ENCODE peak calls at places on chromosomes 5 and 9, in six cellular contexts. V is adrenal gland, K is fibroblast of mammary gland, C is nephron progenitor cell, A is AG10803, G is astrocyte of the spinal cord. Z is an unnamed sample.

GRCh38 chr9:6054280-6055099 is 39.1 kb upstream of the RANBP6 start:
- DNase-seq in G (peak), V (peak), K (peak), A (peak), C (peak), Z (peak)

GRCh38 chr9:108468364-108468763 is 387.4 kb downstream of the ACTL7B start:
- DNase-seq in V (peak), A (no peak), K (peak), G (no peak), C (peak), Z (peak)

GRCh38 chr9:107751522-107752235 is 262.1 kb upstream of the KLF4 start:
- DNase-seq in K (peak), G (peak), C (no peak), V (no peak), A (peak), Z (peak)

GRCh38 chr5:138666226-138666742 is 86.9 kb upstream of the CTNNA1 start:
- DNase-seq in K (no peak), G (no peak), V (no peak), C (no peak), A (no peak), Z (no peak)

GRCh38 chr5:173075970-173076369 is 19.8 kb downstream of the CREBRF start:
- DNase-seq in K (no peak), G (no peak), A (no peak), V (no peak), C (no peak), Z (no peak)

GRCh38 chr5:55702612-55703345 is 9.3 kb downstream of the SLC38A9 start:
- DNase-seq in K (no peak), C (no peak), V (no peak), G (no peak), A (no peak), Z (no peak)

GRCh38 chr9:32877639-32878217 is 94.4 kb downstream of the TMEM215 start:
- DNase-seq in G (no peak), V (no peak), A (no peak), C (no peak), K (no peak), Z (no peak)

GRCh38 chr5:168819004-168819626 is 239.9 kb upstream of the PANK3 start:
- DNase-seq in A (no peak), G (no peak), V (no peak), C (peak), K (no peak), Z (no peak)

GRCh38 chr5:128681764-128682664 is 144.0 kb upstream of the FBN2 start:
- DNase-seq in A (no peak), V (no peak), K (no peak), G (peak), C (no peak), Z (no peak)

GRCh38 chr5:81971086-81971693 is 633 bp upstream of the ATG10 start:
- DNase-seq in A (no peak), V (peak), G (peak), C (no peak), K (peak), Z (peak)

GRCh38 chr9:115164511-115164974 is 46.6 kb upstream of the TNC start:
- DNase-seq in G (peak), C (no peak), V (peak), A (peak), K (peak), Z (peak)

GRCh38 chr5:89090021-89090420 is 207.0 kb upstream of the MEF2C start:
- DNase-seq in A (peak), K (no peak), G (no peak), V (no peak), C (no peak), Z (no peak)

GRCh38 chr9:77731930-77732329 is 83.8 kb upstream of the GNA14 start:
- DNase-seq in A (no peak), K (no peak), G (no peak), V (no peak), C (no peak), Z (no peak)

GRCh38 chr9:94148419-94148818 is 64.2 kb downstream of the PTPDC1 start:
- DNase-seq in V (no peak), K (no peak), A (no peak), G (no peak), C (no peak), Z (no peak)

GRCh38 chr9:12775963-12776774 is 1.3 kb downstream of the LURAP1L start:
- DNase-seq in G (peak), C (peak), A (peak), V (peak), K (peak), Z (peak)

GRCh38 chr5:7869474-7870136 is 657 bp downstream of the MTRR start:
- DNase-seq in V (no peak), K (no peak), G (no peak), A (no peak), C (no peak), Z (peak)

GRCh38 chr9:93052791-93053540 is 5.5 kb upstream of the SUSD3 start:
- DNase-seq in K (no peak), C (no peak), G (no peak), V (no peak), A (no peak), Z (no peak)

GRCh38 chr5:176644878-176645670 is 2.2 kb upstream of the TSPAN17 start:
- DNase-seq in K (no peak), C (no peak), G (no peak), A (no peak), V (no peak), Z (no peak)

GRCh38 chr9:96487030-96487396 is 37.0 kb downstream of the HABP4 start:
- DNase-seq in C (no peak), G (no peak), A (no peak), K (no peak), V (no peak), Z (no peak)

GRCh38 chr5:103433216-103433615 is 129.4 kb downstream of the NUDT12 start:
- DNase-seq in K (peak), A (peak), G (no peak), V (no peak), C (no peak), Z (no peak)

GRCh38 chr9:87322840-87323635 is 174.6 kb upstream of the DAPK1 start:
- DNase-seq in C (no peak), V (no peak), G (peak), A (peak), K (peak), Z (peak)
- TF ChIP-seq CTCF in C (no peak), V (no peak), G (no peak), A (no peak), K (no peak), Z (no peak)

GRCh38 chr5:59218424-59219045 is 635.7 kb downstream of the RAB3C start:
- DNase-seq in A (peak), K (peak), V (no peak), G (peak), C (no peak), Z (peak)
- TF ChIP-seq CTCF in A (peak), K (peak), V (peak), G (peak), C (peak), Z (peak)

GRCh38 chr5:65213921-65214525 is 267.7 kb downstream of the ADAMTS6 start:
- DNase-seq in K (peak), G (no peak), C (no peak), A (no peak), V (no peak), Z (peak)
- TF ChIP-seq CTCF in K (peak), G (peak), C (peak), A (peak), V (peak), Z (peak)

GRCh38 chr9:99264070-99264469 is 42.0 kb downstream of the SEC61B start:
- DNase-seq in A (no peak), C (peak), V (no peak), G (no peak), K (peak), Z (peak)
- TF ChIP-seq CTCF in A (peak), C (no peak), V (no peak), G (peak), K (peak), Z (peak)

GRCh38 chr5:117590944-117591343 is 1016.3 kb upstream of the SEMA6A start:
- DNase-seq in K (no peak), V (no peak), G (peak), C (no peak), A (no peak), Z (peak)
- TF ChIP-seq CTCF in K (peak), V (peak), G (peak), C (no peak), A (no peak), Z (peak)

DNA sequence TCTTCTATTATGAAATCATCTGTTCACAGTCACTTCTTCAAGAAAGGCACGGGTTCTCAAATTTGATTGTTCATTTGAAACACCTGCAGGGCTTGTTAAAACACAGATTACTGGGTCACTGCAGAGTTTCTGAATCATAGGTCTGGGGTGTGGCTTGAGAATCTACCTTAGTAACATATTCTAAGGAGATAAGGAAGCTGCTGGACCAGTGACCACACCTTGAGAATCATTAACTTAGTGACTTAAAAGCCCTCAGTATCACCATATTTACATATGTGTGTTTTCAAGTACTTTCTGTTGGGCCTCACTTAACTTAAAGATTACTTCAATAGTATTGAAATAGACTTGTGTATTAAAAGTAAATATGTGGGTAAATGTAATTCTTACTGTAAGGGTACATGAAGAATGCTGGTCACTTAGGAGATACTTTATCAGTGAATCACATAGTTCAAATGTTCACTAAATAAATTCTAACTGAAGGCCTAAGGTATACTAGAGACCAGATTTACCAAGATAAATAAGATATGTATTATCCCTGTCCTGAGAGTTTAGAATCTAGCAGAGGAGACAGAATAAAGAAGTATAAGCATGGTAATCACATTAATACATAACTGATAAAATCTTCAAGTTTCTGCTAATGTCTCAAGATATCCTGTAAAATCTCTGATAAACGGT is 1342.1 kb upstream of the C9orf72 start:
- DNase-seq in A (no peak), V (no peak), G (no peak), C (no peak), K (no peak), Z (peak)
- TF ChIP-seq CTCF in A (no peak), V (no peak), G (no peak), C (no peak), K (no peak), Z (no peak)

GRCh38 chr9:86043999-86044398 is 55.4 kb downstream of the GOLM1 start:
- DNase-seq in V (no peak), C (no peak), A (no peak), G (no peak), K (no peak), Z (no peak)
- TF ChIP-seq CTCF in V (no peak), C (peak), A (no peak), G (no peak), K (peak), Z (no peak)

DNA sequence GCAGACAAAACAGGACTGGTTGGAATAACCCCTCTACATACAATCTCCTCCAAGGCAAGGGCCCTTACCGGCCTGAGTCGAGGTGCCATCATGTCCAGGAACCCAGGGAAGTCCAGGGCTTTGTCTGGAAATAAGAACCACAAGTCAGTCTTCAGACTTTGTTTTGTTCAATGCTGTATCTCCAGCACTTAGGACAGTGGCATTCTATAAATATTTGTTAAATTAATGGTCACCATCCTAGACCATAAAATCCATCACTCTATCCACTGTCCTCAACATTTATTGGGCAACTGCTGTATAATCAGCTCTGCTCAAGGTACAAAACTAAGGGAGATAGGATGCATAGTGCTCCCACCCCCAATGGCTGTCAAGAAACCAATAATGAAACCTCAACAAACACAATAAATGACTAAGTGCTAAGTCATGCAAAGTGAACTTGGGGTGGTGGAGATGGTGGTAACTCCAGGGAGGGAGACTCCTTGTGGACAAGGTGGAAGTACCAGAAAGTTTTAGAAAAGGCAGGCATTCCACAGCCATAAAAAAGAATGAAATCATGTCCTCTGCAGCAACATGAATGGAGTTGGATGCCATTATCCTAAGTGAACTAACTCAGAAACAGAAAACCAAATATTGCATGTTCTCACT is 5.0 kb downstream of the RELL2 start:
- DNase-seq in A (peak), K (peak), V (no peak), C (no peak), G (peak), Z (peak)
- TF ChIP-seq CTCF in A (peak), K (peak), V (no peak), C (no peak), G (peak), Z (peak)

GRCh38 chr9:75588808-75589207 is 301.7 kb upstream of the PCSK5 start:
- DNase-seq in A (no peak), C (no peak), K (no peak), V (no peak), G (no peak), Z (peak)
- TF ChIP-seq CTCF in A (peak), C (peak), K (peak), V (peak), G (no peak), Z (no peak)

Z was measured in MCF 10A.